ENCODE peak calls at places on chromosomes 2 and 18, in four cellular contexts. J is H1, Z is GM12878, Q is K562. X is an unnamed sample.

GRCh38 chr2:240893363-240893828 is 2.6 kb downstream of the MAB21L4 start:
- DNase-seq in Z (no peak), Q (no peak), J (no peak), X (peak)

GRCh38 chr18:69400253-69400975 is at the start of gene DOK6:
- DNase-seq in Z (no peak), Q (no peak), J (peak), X (no peak)

GRCh38 chr2:68767031-68767961 is 32.7 kb downstream of the ARHGAP25 start:
- DNase-seq in Z (no peak), J (no peak), Q (no peak), X (no peak)

GRCh38 chr2:132910432-132910831 is 240.4 kb upstream of the LYPD1 start:
- DNase-seq in Z (no peak), Q (no peak), J (no peak), X (no peak)

GRCh38 chr2:27152796-27153464 is 4.1 kb downstream of the TCF23 start:
- DNase-seq in J (no peak), Q (no peak), Z (no peak), X (no peak)

GRCh38 chr2:197838036-197838435 is 33.6 kb downstream of the PLCL1 start:
- DNase-seq in J (no peak), Q (no peak), Z (peak), X (no peak)

GRCh38 chr2:161677634-161678033 is 53.4 kb downstream of the SLC4A10 start:
- DNase-seq in J (no peak), Z (no peak), Q (no peak), X (no peak)

GRCh38 chr2:150978053-150978452 is 283.6 kb downstream of the RBM43 start:
- DNase-seq in J (no peak), Q (no peak), Z (no peak), X (no peak)

GRCh38 chr18:3649559-3650426 is 199.8 kb downstream of the TGIF1 start:
- DNase-seq in Q (no peak), J (no peak), Z (no peak), X (no peak)

GRCh38 chr2:169073972-169074751 is 4.8 kb downstream of the DHRS9 start:
- DNase-seq in Z (no peak), J (no peak), Q (no peak), X (no peak)

GRCh38 chr2:176595986-176596385 is 326.7 kb downstream of the MTX2 start:
- DNase-seq in J (no peak), Z (no peak), Q (no peak), X (no peak)

GRCh38 chr2:70927641-70928040 is 8.1 kb upstream of the ATP6V1B1 start:
- DNase-seq in Z (no peak), J (peak), Q (no peak), X (no peak)

GRCh38 chr2:51624995-51625394 is 593.1 kb upstream of the NRXN1 start:
- DNase-seq in Q (no peak), Z (no peak), J (no peak), X (no peak)

GRCh38 chr18:76741346-76741745 is 81.0 kb upstream of the ZNF236 start:
- DNase-seq in J (no peak), Q (no peak), Z (no peak), X (no peak)

GRCh38 chr2:239689985-239690384 is 289.2 kb upstream of the HDAC4 start:
- DNase-seq in J (no peak), Z (no peak), Q (no peak), X (no peak)

GRCh38 chr18:69839989-69840388 is 107.7 kb downstream of the CD226 start:
- DNase-seq in Z (no peak), J (no peak), Q (no peak), X (no peak)

GRCh38 chr2:8456149-8457091 is 225.4 kb upstream of the ID2 start:
- DNase-seq in Q (no peak), Z (no peak), J (no peak), X (no peak)

GRCh38 chr2:27663463-27664244 is at the start of the genes SLC4A1AP and SUPT7L:
- DNase-seq in J (peak), Z (peak), Q (peak), X (peak)

GRCh38 chr2:188291617-188292445 is at the start of gene GULP1:
- DNase-seq in Z (no peak), Q (peak), J (peak), X (no peak)

GRCh38 chr2:111970453-111970852 is 72.0 kb downstream of the MERTK start:
- DNase-seq in Z (no peak), J (no peak), Q (no peak), X (no peak)

GRCh38 chr2:30346475-30347169 is 100.4 kb upstream of the LCLAT1 start:
- DNase-seq in Z (no peak), Q (no peak), J (peak), X (no peak)

GRCh38 chr2:180596453-180596852 is 384.0 kb upstream of the UBE2E3 start:
- DNase-seq in J (no peak), Z (no peak), Q (no peak), X (no peak)

GRCh38 chr18:6886931-6887330 is 157.4 kb downstream of the ARHGAP28 start:
- DNase-seq in J (no peak), Q (no peak), Z (no peak), X (no peak)

GRCh38 chr2:229752970-229753729 is 38.8 kb upstream of the DNER start:
- DNase-seq in Z (no peak), J (no peak), Q (no peak), X (no peak)

GRCh38 chr18:67043276-67043675 is 439.4 kb upstream of the CDH19 start:
- DNase-seq in J (peak), Z (no peak), Q (no peak), X (no peak)

GRCh38 chr18:42446195-42446594 is 491.2 kb downstream of the PIK3C3 start:
- DNase-seq in Q (no peak), J (no peak), Z (no peak), X (no peak)

GRCh38 chr2:20421336-20421987 is 25.4 kb upstream of the RHOB start:
- DNase-seq in J (no peak), Q (no peak), Z (no peak), X (no peak)

GRCh38 chr2:20416723-20417122 is 30.2 kb upstream of the RHOB start:
- DNase-seq in J (no peak), Z (no peak), Q (no peak), X (no peak)

GRCh38 chr2:20419007-20419576 is 27.8 kb upstream of the RHOB start:
- DNase-seq in Q (no peak), Z (no peak), J (no peak), X (no peak)

GRCh38 chr2:20419752-20420151 is 27.1 kb upstream of the RHOB start:
- DNase-seq in Q (no peak), J (no peak), Z (no peak), X (no peak)

DNA sequence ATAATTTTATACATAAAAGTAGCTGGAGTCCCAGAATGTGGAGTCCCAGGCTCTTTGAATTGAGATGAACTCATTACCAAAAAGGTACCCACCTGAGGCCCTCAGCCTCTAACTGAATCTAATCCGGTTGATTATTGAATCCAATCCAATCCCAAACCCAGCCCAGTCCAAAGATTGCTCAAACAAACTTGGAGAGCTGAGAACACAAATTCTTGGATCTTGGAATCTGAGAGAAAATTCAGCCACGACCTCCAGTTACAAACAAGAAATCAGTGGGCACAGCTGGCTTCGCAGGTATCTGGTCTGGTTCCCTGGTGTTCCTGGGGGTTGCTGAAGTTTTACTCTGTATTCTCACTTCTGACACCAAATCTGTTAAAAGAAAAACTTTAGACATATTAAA is 28.4 kb upstream of the RHOB start:
- DNase-seq in J (no peak), Q (no peak), Z (no peak), X (no peak)
- H3K9ac ChIP-seq in J (no peak), Q (no peak), Z (no peak), X (no peak)

DNA sequence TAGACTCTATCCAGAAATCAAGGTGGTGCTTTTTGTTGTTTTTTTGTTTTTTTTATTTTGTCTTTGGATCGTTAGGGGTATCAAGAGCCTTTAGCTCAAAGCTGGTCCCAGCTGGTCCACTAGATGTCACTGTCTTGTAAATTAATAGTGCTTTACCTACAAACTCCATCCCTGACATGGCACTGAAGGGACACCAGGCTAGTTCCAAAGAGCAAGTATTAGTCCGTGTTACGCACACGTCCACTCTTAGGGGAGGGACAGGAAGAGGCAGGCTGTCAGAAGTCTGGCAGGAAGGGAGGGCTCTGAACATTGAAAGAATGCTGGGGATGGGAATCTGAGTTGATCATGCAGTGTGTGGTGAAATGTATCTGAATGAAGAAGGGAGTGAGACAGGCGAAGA is 85.9 kb upstream of the CCBE1 start:
- DNase-seq in J (peak), Q (no peak), Z (peak), X (peak)
- TF ChIP-seq YY1 in J (no peak), Q (no peak), Z (peak), X (peak)

GRCh38 chr2:216596986-216597509 is 36.2 kb upstream of the IGFBP2 start:
- DNase-seq in J (no peak), Q (no peak), Z (no peak), X (no peak)
- TF ChIP-seq EGR1 in J (no peak), Q (no peak), Z (no peak), X (no peak)

GRCh38 chr2:217863874-217864273 is 138.9 kb downstream of the TNS1 start:
- DNase-seq in J (no peak), Q (no peak), Z (no peak), X (no peak)
- H3K9ac ChIP-seq in J (no peak), Q (no peak), Z (no peak), X (no peak)

DNA sequence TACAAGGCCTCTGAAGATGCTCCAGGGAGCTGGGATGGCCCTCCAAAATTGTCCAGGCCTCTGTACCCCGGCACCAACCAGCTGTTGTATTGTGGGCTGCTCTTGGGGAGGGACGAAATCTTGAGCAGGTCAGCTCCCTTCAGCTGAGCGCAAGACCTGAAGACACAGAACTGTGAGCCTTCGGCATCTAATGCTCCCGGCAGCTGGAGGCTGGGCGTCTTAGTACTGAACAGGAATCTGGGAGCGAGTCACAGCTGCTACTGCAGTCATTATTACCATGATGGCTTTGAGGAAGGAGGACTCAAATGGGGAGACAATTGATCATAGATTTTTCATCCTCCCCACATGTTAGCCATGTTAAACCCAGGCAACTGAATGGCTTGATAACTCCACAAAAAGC is 83.0 kb upstream of the LTBP1 start:
- DNase-seq in Q (no peak), J (no peak), Z (no peak), X (no peak)
- TF ChIP-seq YY1 in Q (no peak), J (no peak), Z (no peak), X (no peak)

DNA sequence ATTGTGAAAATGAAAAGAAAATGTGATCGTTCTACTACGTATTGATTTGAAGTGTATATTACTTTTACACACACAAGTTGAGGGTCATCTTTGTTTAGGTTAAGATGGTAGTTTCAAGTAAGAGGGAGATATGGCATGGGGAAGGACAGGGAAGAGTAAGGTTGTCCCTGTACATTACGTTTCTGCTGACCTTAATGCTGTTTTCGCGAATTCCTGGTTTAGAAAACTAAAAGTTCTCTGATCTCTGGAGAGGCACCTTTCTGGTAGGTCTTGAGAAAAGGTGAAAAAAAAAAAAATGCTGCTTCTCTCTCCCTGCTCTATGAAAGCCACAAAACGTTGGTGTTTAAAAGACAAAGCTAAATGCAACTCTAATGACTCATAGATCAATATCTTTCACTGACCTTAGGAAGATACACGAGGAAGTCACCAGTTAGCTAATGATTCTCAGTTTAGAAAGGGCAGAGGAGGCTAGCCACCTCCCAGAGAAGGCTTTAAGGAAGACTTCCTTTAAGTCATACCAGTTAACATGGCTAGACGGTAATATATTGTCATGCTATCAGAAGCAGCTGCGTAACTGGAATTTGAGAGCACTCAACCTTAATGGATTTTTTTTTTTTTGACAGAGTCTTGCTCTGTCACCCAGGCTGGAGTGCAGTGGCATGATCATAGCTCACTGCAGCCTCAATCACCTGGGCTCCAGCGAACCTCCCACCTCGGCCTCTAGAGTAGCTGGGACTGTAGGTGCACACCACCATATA is 13.2 kb downstream of the TXNDC2 start:
- DNase-seq in Q (peak), Z (no peak), J (no peak), X (peak)
- TF ChIP-seq EGR1 in Q (no peak), Z (no peak), J (no peak), X (no peak)

DNA sequence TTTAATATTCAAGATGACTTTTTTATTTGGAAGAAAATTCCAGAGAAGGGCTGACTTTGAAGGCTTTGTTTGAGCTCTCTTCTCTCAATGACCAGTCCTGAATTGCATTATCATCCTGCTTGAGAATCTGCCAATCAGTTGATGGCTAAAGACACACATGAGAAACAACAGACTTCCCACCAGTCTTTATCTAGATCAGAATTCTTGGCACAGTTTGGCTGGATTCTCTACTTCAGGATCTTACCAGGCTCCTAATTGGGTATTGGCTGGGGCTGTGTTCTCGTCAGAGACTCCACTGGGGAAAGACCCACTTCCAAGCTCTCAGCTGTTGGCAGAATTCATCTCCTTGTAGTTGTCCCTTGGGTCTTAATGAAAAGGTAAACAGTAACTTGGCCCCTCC is 86.0 kb downstream of the WDSUB1 start:
- DNase-seq in Q (no peak), Z (no peak), J (no peak), X (no peak)
- H3K9ac ChIP-seq in Q (no peak), Z (no peak), J (no peak), X (no peak)

X was measured in HCT116.